ENCODE peak calls at places on chromosome 1, in nine cellular contexts. L, F, D, H, R, Z, U, V and K are unnamed samples.

GRCh38 chr1:84352298-84353106 is 45.8 kb upstream of the DNASE2B start:
- DNase-seq in L (no peak), F (no peak), D (no peak), H (no peak), R (no peak), Z (no peak), U (no peak), V (no peak), K (no peak)

GRCh38 chr1:109621402-109622101 is 1.9 kb downstream of the AMPD2 start:
- DNase-seq in L (no peak), F (no peak), D (no peak), H (no peak), R (no peak), Z (no peak), U (peak), V (no peak), K (no peak)

GRCh38 chr1:214281902-214282695 is 1.1 kb downstream of the SMYD2 start:
- DNase-seq in L (peak), F (no peak), D (peak), H (no peak), R (no peak), Z (no peak), U (no peak), V (no peak), K (no peak)

GRCh38 chr1:234658143-234658542 is 48.2 kb upstream of the IRF2BP2 start:
- DNase-seq in L (no peak), F (peak), D (no peak), H (peak), R (no peak), Z (no peak), U (peak), V (peak), K (peak)

GRCh38 chr1:61589382-61589765 is 135.6 kb downstream of the TM2D1 start:
- DNase-seq in L (no peak), F (no peak), D (peak), H (no peak), R (no peak), Z (no peak), U (no peak), V (no peak), K (no peak)

GRCh38 chr1:198212675-198213074 is 55.9 kb downstream of the NEK7 start:
- DNase-seq in L (no peak), F (peak), D (no peak), H (no peak), R (no peak), Z (no peak), U (no peak), V (no peak), K (no peak)

GRCh38 chr1:160637821-160638539 is 8.9 kb downstream of the SLAMF1 start:
- DNase-seq in L (no peak), F (no peak), D (no peak), H (no peak), R (no peak), Z (no peak), U (no peak), V (peak), K (no peak)

GRCh38 chr1:8989061-8989460 is 37.2 kb downstream of the SLC2A7 start:
- DNase-seq in L (no peak), F (no peak), D (no peak), H (no peak), R (no peak), Z (no peak), U (no peak), V (no peak), K (no peak)

GRCh38 chr1:224958490-224958889 is 29.0 kb downstream of the DNAH14 start:
- DNase-seq in L (no peak), F (no peak), D (no peak), H (no peak), R (no peak), Z (no peak), U (no peak), V (no peak), K (no peak)

GRCh38 chr1:224959121-224959520 is 29.6 kb downstream of the DNAH14 start:
- DNase-seq in L (no peak), F (no peak), D (no peak), H (no peak), R (no peak), Z (no peak), U (no peak), V (no peak), K (no peak)

DNA sequence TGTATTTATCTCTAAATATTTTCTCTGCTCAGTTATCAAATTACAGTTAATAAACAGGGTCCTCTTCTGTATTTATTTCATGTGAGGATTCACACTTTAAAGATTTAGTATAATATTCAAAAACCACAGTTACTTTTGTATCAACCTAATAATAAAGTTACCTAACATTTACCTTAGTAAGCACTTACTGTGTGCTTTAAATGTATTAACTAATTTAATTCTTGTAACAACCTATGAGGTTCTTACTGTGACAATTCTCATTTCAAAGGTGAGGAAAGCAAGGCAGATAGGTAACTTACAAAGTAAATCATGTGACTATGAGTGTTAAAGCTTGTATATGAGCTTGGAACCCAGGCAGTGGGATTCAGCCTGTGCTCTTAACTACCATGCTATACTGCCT is 30.2 kb downstream of the DNAH14 start:
- DNase-seq in L (no peak), F (no peak), D (no peak), H (no peak), R (no peak), Z (no peak), U (no peak), V (no peak), K (no peak)
- TF ChIP-seq CTCF in L (no peak), F (no peak), D (no peak), H (no peak), R (no peak), Z (no peak), U (no peak), V (no peak), K (no peak)

DNA sequence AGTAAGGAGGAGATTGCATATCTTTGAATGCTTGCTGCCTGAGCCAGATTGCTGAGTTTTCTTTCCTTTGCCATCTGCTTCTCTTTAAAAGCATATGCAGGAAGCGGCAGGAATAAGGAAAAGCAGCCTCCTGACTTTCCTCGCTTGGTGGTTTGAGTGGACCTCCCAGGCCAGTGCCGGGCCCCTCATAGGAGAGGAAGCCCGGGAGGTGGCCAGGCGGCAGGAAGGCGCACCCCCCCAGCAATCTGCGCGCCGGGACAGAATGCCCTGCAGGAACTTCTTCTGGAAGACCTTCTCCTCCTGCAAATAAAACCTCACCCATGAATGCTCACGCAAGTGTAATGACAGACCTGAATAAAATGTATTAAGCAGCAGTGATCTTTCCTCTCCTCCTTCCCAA is 1.5 kb downstream of the CORT start:
- DNase-seq in L (no peak), F (no peak), D (no peak), H (no peak), R (no peak), Z (no peak), U (peak), V (peak), K (no peak)
- H3K4me3 ChIP-seq in L (no peak), F (peak), D (no peak), H (no peak), R (no peak), Z (no peak), U (no peak), V (peak), K (no peak)

GRCh38 chr1:32831878-32832277 is 14.4 kb downstream of the S100PBP start:
- DNase-seq in L (no peak), F (no peak), D (no peak), H (no peak), R (no peak), Z (no peak), U (no peak), V (no peak), K (no peak)

GRCh38 chr1:32825181-32825580 is 7.7 kb downstream of the S100PBP start:
- DNase-seq in L (no peak), F (no peak), D (no peak), H (no peak), R (no peak), Z (no peak), U (no peak), V (no peak), K (no peak)

GRCh38 chr1:32830092-32830852 is 12.8 kb downstream of the S100PBP start:
- DNase-seq in L (peak), F (no peak), D (no peak), H (no peak), R (no peak), Z (no peak), U (no peak), V (no peak), K (no peak)

DNA sequence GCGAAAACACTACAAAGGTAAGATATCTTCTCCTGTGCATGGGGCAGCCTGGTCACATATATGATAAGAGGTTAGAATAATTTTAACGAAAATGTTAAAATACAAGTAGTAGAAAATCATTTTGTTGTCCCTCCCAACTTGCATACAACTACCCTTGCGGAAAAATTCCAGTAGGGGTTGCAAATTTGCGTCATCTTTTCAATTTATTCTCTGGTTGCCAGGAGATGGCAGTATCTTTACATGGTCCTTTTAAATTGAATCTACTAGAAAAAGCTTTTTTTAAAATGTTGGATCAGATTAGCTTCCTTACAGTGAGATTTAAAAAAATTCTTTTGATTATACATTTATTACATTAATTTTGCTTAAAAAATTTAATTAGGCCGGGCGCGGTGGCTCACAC is 10.9 kb downstream of the S100PBP start:
- DNase-seq in L (no peak), F (no peak), D (no peak), H (no peak), R (no peak), Z (no peak), U (no peak), V (peak), K (no peak)
- TF ChIP-seq CTCF in L (peak), F (no peak), D (no peak), H (no peak), R (no peak), Z (no peak), U (peak), V (no peak), K (peak)

GRCh38 chr1:32757213-32757895 is 54.8 kb upstream of the SYNC start:
- DNase-seq in L (no peak), F (no peak), D (no peak), H (no peak), R (no peak), Z (no peak), U (no peak), V (no peak), K (no peak)

GRCh38 chr1:32755098-32755809 is 52.7 kb upstream of the SYNC start:
- DNase-seq in L (no peak), F (no peak), D (no peak), H (no peak), R (no peak), Z (no peak), U (no peak), V (peak), K (no peak)

GRCh38 chr1:32753532-32754281 is 51.1 kb upstream of the SYNC start:
- DNase-seq in L (peak), F (no peak), D (peak), H (peak), R (no peak), Z (peak), U (peak), V (peak), K (no peak)

GRCh38 chr1:32754282-32755097 is 51.9 kb upstream of the SYNC start:
- DNase-seq in L (peak), F (no peak), D (no peak), H (peak), R (no peak), Z (peak), U (peak), V (peak), K (no peak)

DNA sequence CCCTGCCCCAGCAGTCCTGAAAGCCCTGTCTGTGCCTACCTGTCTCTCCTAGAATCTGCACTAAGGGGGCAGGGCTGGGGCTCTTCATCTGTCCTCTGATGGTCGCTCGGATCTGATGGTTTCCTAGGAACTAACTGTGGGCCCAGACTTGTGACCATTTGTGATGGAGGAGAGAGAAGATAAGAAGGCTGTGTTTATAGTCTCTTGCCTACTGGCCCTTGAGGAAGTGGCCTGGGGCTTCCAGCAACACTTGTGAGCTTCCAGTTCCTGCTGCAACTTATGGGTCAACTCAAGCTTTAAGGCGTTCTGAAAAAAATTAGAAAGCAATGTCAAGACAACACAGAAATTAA is 53.2 kb upstream of the SYNC start:
- DNase-seq in L (no peak), F (no peak), D (no peak), H (no peak), R (no peak), Z (no peak), U (peak), V (no peak), K (no peak)
- H3K4me3 ChIP-seq in L (no peak), F (no peak), D (no peak), H (peak), R (no peak), Z (no peak), U (peak), V (peak), K (no peak)